ENCODE peak calls at places on chromosomes 6 and 20, in ten cellular contexts. J is CD8-positive, alpha-beta T cell; Z is CD8-positive, alpha-beta memory T cell; G is neuronal stem cell; Y is lower lobe of right lung; S is prostate gland; A is transverse colon; P is GM12878; I is spleen; U is HL-60. F is an unnamed sample.

GRCh38 chr20:53050338-53050737 is 78.2 kb downstream of the TSHZ2 start:
- DNase-seq in Y (no peak), G (no peak), Z (no peak), P (no peak), I (no peak), J (no peak), A (no peak), S (no peak), U (no peak), F (no peak)

GRCh38 chr6:96878101-96878500 is 19.6 kb downstream of the NDUFAF4 start:
- DNase-seq in A (no peak), U (no peak), S (no peak), G (no peak), J (no peak), Z (no peak), Y (no peak), P (no peak), I (no peak), F (no peak)

GRCh38 chr20:11168026-11168425 is 494.2 kb upstream of the JAG1 start:
- DNase-seq in S (no peak), G (no peak), I (no peak), Y (no peak), P (no peak), U (no peak), J (no peak), Z (no peak), A (no peak), F (no peak)

GRCh38 chr6:73050706-73051105 is 174.6 kb downstream of the KHDC1L start:
- DNase-seq in S (no peak), U (no peak), Z (no peak), G (no peak), Y (no peak), I (no peak), A (no peak), P (no peak), J (no peak), F (no peak)

GRCh38 chr6:144064402-144064830 is 31.0 kb downstream of the SF3B5 start:
- DNase-seq in U (peak; percentile 51), G (peak; percentile 32), I (peak; percentile 94), Z (peak; percentile 39), Y (peak; percentile 76), P (no peak), A (peak; percentile 51), J (peak; percentile 65), S (peak; percentile 12), F (no peak)

GRCh38 chr20:1652104-1652503 is 5.5 kb downstream of the SIRPG start:
- DNase-seq in P (no peak), Y (no peak), Z (no peak), S (no peak), I (no peak), J (no peak), A (no peak), G (no peak), U (no peak), F (no peak)

GRCh38 chr20:48194578-48194977 is 409.3 kb upstream of the SULF2 start:
- DNase-seq in S (no peak), A (no peak), Z (no peak), Y (no peak), G (no peak), J (no peak), U (no peak), I (no peak), P (no peak), F (no peak)

GRCh38 chr20:9206486-9206885 is 137.6 kb downstream of the PLCB4 start:
- DNase-seq in Y (no peak), P (no peak), G (no peak), Z (no peak), J (no peak), I (no peak), S (no peak), U (no peak), A (no peak), F (no peak)

GRCh38 chr6:134676307-134677281 is 273.3 kb downstream of the ALDH8A1 start:
- DNase-seq in J (no peak), Z (no peak), S (no peak), G (no peak), P (no peak), A (peak; percentile 73), U (no peak), I (no peak), Y (no peak), F (peak; percentile 33)

GRCh38 chr6:14441371-14441781 is 323.8 kb downstream of the CD83 start:
- DNase-seq in Z (no peak), U (no peak), P (no peak), Y (no peak), J (no peak), S (no peak), I (no peak), G (peak; percentile 68), A (no peak), F (no peak)

DNA sequence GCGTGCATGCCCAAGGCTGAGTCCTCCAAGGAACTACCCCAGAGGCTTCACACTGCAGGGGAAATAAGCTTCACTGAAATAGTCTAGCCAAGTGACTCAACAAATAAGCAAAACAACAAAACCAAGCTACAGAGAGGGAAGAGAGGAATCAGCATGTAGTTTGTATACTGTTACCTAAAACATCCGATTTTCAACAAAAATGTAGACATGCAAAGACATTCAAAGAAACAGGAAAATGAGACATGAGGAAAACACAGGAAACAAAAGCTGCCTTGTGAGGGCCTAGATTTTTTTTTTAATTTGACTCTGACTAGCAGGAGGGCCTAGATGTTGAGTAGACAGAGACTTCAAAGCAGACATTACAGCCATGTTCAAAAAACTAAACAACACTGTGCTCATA is 16.6 kb upstream of the KIF25 start:
- DNase-seq in I (no peak), S (no peak), Z (no peak), Y (no peak), J (no peak), A (no peak), P (no peak), U (no peak), G (no peak), F (no peak)
- H3K27me3 ChIP-seq in I (no peaks in the 10 kb centered on the region), S (no peaks in the 10 kb centered on the region), Z (no peaks in the 10 kb centered on the region), Y (no peaks in the 10 kb centered on the region), J (no peaks in the 10 kb centered on the region), A (no peaks in the 10 kb centered on the region), P (no peaks in the 10 kb centered on the region), U (no peaks in the 10 kb centered on the region), G (no peaks in the 10 kb centered on the region), F (no peaks in the 10 kb centered on the region)

DNA sequence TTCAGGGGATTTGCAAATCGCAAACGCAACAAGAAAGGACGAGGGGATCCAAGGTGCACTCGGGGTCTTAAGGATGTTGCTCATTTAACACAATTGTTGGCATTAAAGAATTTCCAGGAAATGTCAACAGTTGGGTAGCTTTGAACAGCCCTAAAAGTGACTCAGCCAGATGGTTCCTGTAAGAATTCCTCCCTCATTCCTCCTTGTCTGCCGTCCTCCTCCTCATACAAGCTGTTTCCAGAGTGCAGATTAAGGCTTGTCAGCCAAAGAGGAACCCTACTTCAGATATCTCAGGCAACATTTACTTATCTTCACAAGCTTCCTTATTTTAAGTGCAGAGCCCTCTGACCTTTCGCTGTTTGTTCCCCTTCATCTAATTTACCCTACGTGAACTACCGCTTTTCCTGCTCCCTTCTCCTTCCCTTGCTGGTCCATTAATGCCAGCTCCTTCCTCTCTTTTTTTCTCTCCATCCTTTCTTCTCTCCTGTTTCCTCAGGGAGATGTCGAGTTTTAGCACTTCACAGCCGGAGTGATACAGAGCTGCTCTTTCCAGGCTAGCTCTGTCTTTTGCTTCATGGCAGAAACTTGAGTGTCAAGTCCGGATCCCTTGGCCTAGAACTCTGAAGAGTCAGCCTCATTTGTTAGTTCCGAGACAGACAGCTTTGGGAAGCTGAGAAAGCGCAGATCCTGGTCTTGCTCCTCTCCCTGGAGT is 26.1 kb upstream of the TBC1D7 start:
- DNase-seq in J (no peak), G (no peak), Z (no peak), S (no peak), A (no peak), U (peak; percentile 80), I (no peak), Y (no peak), P (no peak), F (peak; percentile 58)
- H3K4me3 ChIP-seq in J (no peak overlapping the region), G (no peak overlapping the region), Z (peak overlapping the region; percentile 52), S (no peak overlapping the region), A (no peak overlapping the region), U (no peak overlapping the region), I (peak overlapping the region; percentile 53), Y (no peak overlapping the region), P (no peak overlapping the region), F (no peak overlapping the region)

GRCh38 chr20:35511814-35512420 is 17.5 kb downstream of the C20orf173 start:
- DNase-seq in S (no peak), G (peak; percentile 8), Y (no peak), J (no peak), Z (no peak), P (no peak), A (peak; percentile 30), I (no peak), U (no peak), F (peak; percentile 33)

GRCh38 chr20:35506179-35506578 is 23.3 kb downstream of the C20orf173 start:
- DNase-seq in A (no peak), Z (no peak), U (no peak), G (no peak), Y (no peak), S (no peak), P (no peak), I (no peak), J (no peak), F (no peak)

GRCh38 chr20:35506872-35507638 is 22.4 kb downstream of the C20orf173 start:
- DNase-seq in U (no peak), G (no peak), P (no peak), A (no peak), I (no peak), S (no peak), J (no peak), Z (no peak), Y (no peak), F (peak; percentile 51)

GRCh38 chr20:35510946-35511735 is 18.3 kb downstream of the C20orf173 start:
- DNase-seq in S (no peak), A (no peak), Z (no peak), G (no peak), P (no peak), I (no peak), J (no peak), U (no peak), Y (no peak), F (no peak)

DNA sequence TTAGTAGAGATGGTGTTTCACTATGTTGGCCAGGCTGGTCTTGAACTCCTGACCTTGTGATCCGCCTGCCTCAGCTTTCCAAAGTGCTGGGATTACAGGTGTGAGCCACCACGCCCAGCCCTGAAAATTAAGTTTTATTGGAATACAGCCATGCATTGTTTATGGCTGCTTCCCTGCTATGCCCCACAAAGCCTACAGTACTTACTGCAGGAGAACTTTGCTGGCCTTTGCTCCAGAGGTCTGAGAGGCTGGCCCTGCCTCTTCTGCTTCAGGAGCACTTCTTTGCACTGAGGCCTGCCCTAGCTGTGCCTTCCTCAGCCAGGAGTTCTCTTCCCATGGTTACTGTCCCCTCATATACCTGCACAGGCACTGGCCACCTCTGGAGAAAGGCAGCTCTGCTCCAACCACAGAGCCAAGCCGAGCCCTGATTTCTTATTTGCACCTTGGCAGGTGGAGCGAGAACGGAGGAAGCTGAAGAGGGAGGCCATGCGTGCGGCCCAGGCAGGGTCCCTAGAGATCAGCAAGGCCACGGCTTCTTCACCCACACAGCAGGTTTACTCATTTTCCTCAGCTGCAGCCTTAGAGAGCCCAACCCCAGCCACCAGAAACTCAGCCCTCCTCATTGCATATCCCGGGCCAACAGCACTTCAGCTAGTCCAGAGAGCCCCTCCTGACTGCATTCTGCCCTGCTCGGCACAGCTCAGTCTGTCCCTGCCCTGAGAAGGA is 20.8 kb downstream of the C20orf173 start:
- DNase-seq in I (no peak), G (no peak), Y (no peak), Z (no peak), J (no peak), S (no peak), P (no peak), U (no peak), A (peak; percentile 26), F (no peak)
- H3K27ac ChIP-seq in I (no peak overlapping the region), G (no peak overlapping the region), Y (no peak overlapping the region), Z (no peak overlapping the region), J (no peak overlapping the region), S (no peak overlapping the region), P (no peak overlapping the region), U (no peak overlapping the region), A (no peak overlapping the region), F (no peak overlapping the region)

GRCh38 chr6:169071394-169071793 is 182.3 kb downstream of the THBS2 start:
- DNase-seq in P (no peak), A (no peak), J (no peak), G (no peak), Y (no peak), S (no peak), I (no peak), Z (no peak), U (no peak), F (no peak)
- H3K27me3 ChIP-seq in P (no peaks in the 10 kb centered on the region), A (no peaks in the 10 kb centered on the region), J (no peaks in the 10 kb centered on the region), G (no peaks in the 10 kb centered on the region), Y (no peaks in the 10 kb centered on the region), S (no peaks in the 10 kb centered on the region), I (no peaks in the 10 kb centered on the region), Z (no peaks in the 10 kb centered on the region), U (no peaks in the 10 kb centered on the region), F (no peaks in the 10 kb centered on the region)